ENCODE peak calls at places on chromosomes 13 and 19, in four cellular contexts. One of them, this sample, is unnamed.

GRCh38 chr13:110869231-110869804 is 45.6 kb downstream of the ANKRD10 start:
- DNase-seq in BE2C: no peak
- DNase-seq in glutamatergic neuron: no peak
- DNase-seq in gastrocnemius medialis: peak; percentile 34
- DNase-seq in this sample: no peak

GRCh38 chr19:3678188-3678587 is 22.1 kb downstream of the PIP5K1C start:
- DNase-seq in BE2C: no peak
- DNase-seq in gastrocnemius medialis: no peak
- DNase-seq in glutamatergic neuron: no peak
- DNase-seq in this sample: no peak

GRCh38 chr13:30409911-30410704 is 12.2 kb upstream of the UBE2L5 start:
- DNase-seq in gastrocnemius medialis: peak; percentile 23
- DNase-seq in glutamatergic neuron: no peak
- DNase-seq in BE2C: no peak
- DNase-seq in this sample: no peak

GRCh38 chr13:44972956-44973581 is 16.2 kb downstream of the NUFIP1 start:
- DNase-seq in glutamatergic neuron: no peak
- DNase-seq in gastrocnemius medialis: no peak
- DNase-seq in BE2C: no peak
- DNase-seq in this sample: no peak

GRCh38 chr13:50284540-50284939 is 269.3 kb downstream of the KCNRG start:
- DNase-seq in BE2C: no peak
- DNase-seq in gastrocnemius medialis: no peak
- DNase-seq in glutamatergic neuron: no peak
- DNase-seq in this sample: no peak

GRCh38 chr13:113584870-113585671 is 518 bp downstream of the TFDP1 start:
- DNase-seq in glutamatergic neuron: peak; percentile 33
- DNase-seq in gastrocnemius medialis: no peak
- DNase-seq in BE2C: peak; percentile 44
- DNase-seq in this sample: no peak

GRCh38 chr13:95002968-95003813 is 290.8 kb upstream of the SOX21 start:
- DNase-seq in BE2C: no peak
- DNase-seq in glutamatergic neuron: peak; percentile 30
- DNase-seq in gastrocnemius medialis: no peak
- DNase-seq in this sample: no peak

GRCh38 chr19:36574762-36575161 is 1.7 kb upstream of the ZNF529 start:
- DNase-seq in BE2C: no peak
- DNase-seq in glutamatergic neuron: no peak
- DNase-seq in gastrocnemius medialis: no peak
- DNase-seq in this sample: no peak

GRCh38 chr13:91199866-91200265 is 147.6 kb upstream of the MIR17HG start:
- DNase-seq in gastrocnemius medialis: no peak
- DNase-seq in glutamatergic neuron: no peak
- DNase-seq in BE2C: no peak
- DNase-seq in this sample: no peak

GRCh38 chr19:13132471-13133166 is 14.6 kb downstream of the NACC1 start:
- DNase-seq in gastrocnemius medialis: no peak
- DNase-seq in glutamatergic neuron: no peak
- DNase-seq in BE2C: no peak
- DNase-seq in this sample: no peak

GRCh38 chr19:12867120-12868099 is 13.8 kb downstream of the DNASE2 start:
- DNase-seq in BE2C: no peak
- DNase-seq in gastrocnemius medialis: no peak
- DNase-seq in glutamatergic neuron: peak; percentile 78
- DNase-seq in this sample: no peak

GRCh38 chr13:105778196-105778595 is 757.3 kb downstream of the EFNB2 start:
- DNase-seq in BE2C: no peak
- DNase-seq in gastrocnemius medialis: no peak
- DNase-seq in glutamatergic neuron: no peak
- DNase-seq in this sample: no peak

GRCh38 chr19:861756-862528 is 2.5 kb downstream of the CFD start:
- DNase-seq in BE2C: peak; percentile 80
- DNase-seq in glutamatergic neuron: peak; percentile 61
- DNase-seq in gastrocnemius medialis: no peak
- DNase-seq in this sample: no peak

GRCh38 chr19:862529-863304 is 3.3 kb downstream of the CFD start:
- DNase-seq in BE2C: peak; percentile 70
- DNase-seq in glutamatergic neuron: peak; percentile 78
- DNase-seq in gastrocnemius medialis: no peak
- DNase-seq in this sample: no peak

GRCh38 chr19:861099-861755 is 1.8 kb downstream of the CFD start:
- DNase-seq in glutamatergic neuron: no peak
- DNase-seq in BE2C: no peak
- DNase-seq in gastrocnemius medialis: no peak
- DNase-seq in this sample: no peak

GRCh38 chr19:858868-859843 is at the start of gene CFD:
- DNase-seq in BE2C: no peak
- DNase-seq in glutamatergic neuron: no peak
- DNase-seq in gastrocnemius medialis: peak; percentile 52
- DNase-seq in this sample: no peak

GRCh38 chr19:860481-861098 is 1.1 kb downstream of the CFD start:
- DNase-seq in gastrocnemius medialis: no peak
- DNase-seq in BE2C: peak; percentile 54
- DNase-seq in glutamatergic neuron: peak; percentile 62
- DNase-seq in this sample: no peak
- TF ChIP-seq CTCF in gastrocnemius medialis: no peak
- TF ChIP-seq CTCF in BE2C: no peak
- TF ChIP-seq CTCF in glutamatergic neuron: no peak
- TF ChIP-seq CTCF in this sample: no peak

GRCh38 chr19:18488838-18489626 is 32.8 kb downstream of the ELL start:
- DNase-seq in glutamatergic neuron: peak; percentile 74
- DNase-seq in gastrocnemius medialis: no peak
- DNase-seq in BE2C: peak; percentile 72
- DNase-seq in this sample: no peak
- TF ChIP-seq CTCF in glutamatergic neuron: no peak
- TF ChIP-seq CTCF in gastrocnemius medialis: peak; percentile 28
- TF ChIP-seq CTCF in BE2C: peak; percentile 70
- TF ChIP-seq CTCF in this sample: peak; percentile 33

DNA sequence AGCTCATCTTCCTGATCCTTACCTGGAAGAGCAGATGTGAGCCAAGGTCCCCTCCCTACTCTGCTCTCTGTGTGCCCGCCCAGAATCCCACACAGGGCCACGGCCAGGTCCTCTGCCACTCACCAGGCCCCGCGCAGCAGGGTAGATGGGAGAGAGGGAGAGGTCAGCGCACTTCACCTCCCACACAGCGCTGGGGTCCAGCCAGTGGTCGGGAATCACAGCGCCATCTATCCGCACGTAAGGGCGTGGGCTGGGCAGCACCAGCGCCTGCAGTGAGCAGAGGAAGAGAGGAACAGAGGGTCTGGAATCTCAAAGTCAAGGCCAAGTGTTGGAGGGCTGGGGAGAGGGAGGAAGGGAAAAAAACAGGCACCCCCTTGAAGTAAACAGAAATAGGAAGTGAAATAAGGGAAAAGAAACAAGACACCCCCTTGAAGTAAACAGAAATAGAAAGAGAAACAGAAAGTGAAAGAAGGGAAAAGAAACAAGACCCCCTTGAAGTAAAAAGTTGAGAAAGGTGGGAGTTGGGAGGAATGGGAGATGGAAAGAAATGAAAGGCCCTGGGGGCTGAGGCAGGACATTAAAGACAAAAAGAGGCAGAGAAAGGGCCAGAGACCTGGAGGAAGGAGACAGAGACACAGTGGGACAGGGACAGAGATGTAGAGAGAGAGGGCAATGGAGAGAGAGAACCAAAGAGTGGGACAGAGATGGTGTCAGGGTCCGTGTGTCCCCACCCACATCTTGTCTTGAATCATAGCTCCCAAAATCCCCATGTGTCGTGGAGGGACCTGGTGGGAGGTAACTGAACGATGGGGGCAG is 7.1 kb upstream of the PLA2G4C start:
- DNase-seq in BE2C: no peak
- DNase-seq in gastrocnemius medialis: no peak
- DNase-seq in glutamatergic neuron: no peak
- DNase-seq in this sample: no peak
- TF ChIP-seq CTCF in BE2C: peak; percentile 18
- TF ChIP-seq CTCF in gastrocnemius medialis: no peak
- TF ChIP-seq CTCF in glutamatergic neuron: no peak
- TF ChIP-seq CTCF in this sample: no peak

GRCh38 chr13:65746522-65746921 is 1483.6 kb downstream of the PCDH9 start:
- DNase-seq in gastrocnemius medialis: no peak
- DNase-seq in BE2C: no peak
- DNase-seq in glutamatergic neuron: no peak
- DNase-seq in this sample: no peak

GRCh38 chr13:65744761-65745160 is 1485.4 kb downstream of the PCDH9 start:
- DNase-seq in gastrocnemius medialis: no peak
- DNase-seq in BE2C: no peak
- DNase-seq in glutamatergic neuron: no peak
- DNase-seq in this sample: peak; percentile 38

DNA sequence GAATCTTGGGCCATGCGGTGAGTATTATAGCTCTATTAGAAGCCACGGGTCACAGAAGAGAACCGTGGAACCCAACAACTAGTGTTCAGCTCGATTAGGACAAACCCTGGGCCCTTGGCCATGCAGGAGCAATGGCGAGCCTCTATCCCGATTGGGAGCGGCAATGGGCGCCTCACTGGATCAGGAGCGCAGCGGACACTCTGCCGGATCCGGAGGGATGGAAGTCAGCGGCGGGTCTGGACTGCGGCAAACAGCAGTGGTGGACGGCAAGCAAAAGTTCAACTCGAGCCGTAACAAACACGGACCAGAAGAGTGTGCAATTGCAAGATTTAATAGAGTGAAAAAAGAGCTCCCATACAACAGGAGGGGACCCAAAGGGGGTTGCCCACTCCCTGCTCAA is 1481.9 kb downstream of the PCDH9 start:
- DNase-seq in glutamatergic neuron: no peak
- DNase-seq in gastrocnemius medialis: no peak
- DNase-seq in BE2C: no peak
- DNase-seq in this sample: no peak
- TF ChIP-seq CTCF in glutamatergic neuron: no peak
- TF ChIP-seq CTCF in gastrocnemius medialis: no peak
- TF ChIP-seq CTCF in BE2C: no peak
- TF ChIP-seq CTCF in this sample: no peak

GRCh38 chr19:1259873-1260748 is 9.0 kb upstream of the CIRBP start:
- DNase-seq in BE2C: no peak
- DNase-seq in glutamatergic neuron: no peak
- DNase-seq in gastrocnemius medialis: no peak
- DNase-seq in this sample: no peak

GRCh38 chr19:1260749-1261511 is 8.2 kb upstream of the CIRBP start:
- DNase-seq in BE2C: peak; percentile 98
- DNase-seq in glutamatergic neuron: peak; percentile 97
- DNase-seq in gastrocnemius medialis: peak; percentile 94
- DNase-seq in this sample: peak; percentile 80

GRCh38 chr19:1261863-1262686 is 7.1 kb upstream of the CIRBP start:
- DNase-seq in BE2C: no peak
- DNase-seq in glutamatergic neuron: no peak
- DNase-seq in gastrocnemius medialis: no peak
- DNase-seq in this sample: no peak

GRCh38 chr19:1262687-1263123 is 6.4 kb upstream of the CIRBP start:
- DNase-seq in gastrocnemius medialis: no peak
- DNase-seq in BE2C: no peak
- DNase-seq in glutamatergic neuron: no peak
- DNase-seq in this sample: no peak

DNA sequence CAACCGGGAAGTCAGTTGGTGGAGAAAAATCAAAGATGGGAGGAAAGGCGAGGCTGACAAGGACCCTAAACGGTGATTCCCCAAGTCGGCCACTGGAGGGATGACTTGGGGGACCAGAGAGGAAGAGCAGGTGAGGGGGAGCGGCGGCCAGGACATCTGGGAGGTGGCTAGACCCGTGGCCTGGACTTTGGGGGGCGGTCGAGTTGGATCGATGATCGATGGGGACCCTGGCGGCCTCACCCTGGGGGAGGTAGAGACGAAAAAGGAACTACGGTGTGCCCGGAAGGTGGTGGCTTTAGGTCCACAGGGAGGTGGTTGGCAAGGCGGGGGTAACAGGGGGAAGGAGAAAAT is 7.6 kb upstream of the CIRBP start:
- DNase-seq in glutamatergic neuron: no peak
- DNase-seq in BE2C: no peak
- DNase-seq in gastrocnemius medialis: no peak
- DNase-seq in this sample: no peak
- TF ChIP-seq CTCF in glutamatergic neuron: peak; percentile 33
- TF ChIP-seq CTCF in BE2C: peak; percentile 18
- TF ChIP-seq CTCF in gastrocnemius medialis: no peak
- TF ChIP-seq CTCF in this sample: peak; percentile 24

GRCh38 chr13:102726430-102726829 is 31.6 kb upstream of the METTL21C start:
- DNase-seq in gastrocnemius medialis: no peak
- DNase-seq in glutamatergic neuron: no peak
- DNase-seq in BE2C: no peak
- DNase-seq in this sample: no peak
- TF ChIP-seq CTCF in gastrocnemius medialis: no peak
- TF ChIP-seq CTCF in glutamatergic neuron: no peak
- TF ChIP-seq CTCF in BE2C: peak; percentile 21
- TF ChIP-seq CTCF in this sample: no peak

DNA sequence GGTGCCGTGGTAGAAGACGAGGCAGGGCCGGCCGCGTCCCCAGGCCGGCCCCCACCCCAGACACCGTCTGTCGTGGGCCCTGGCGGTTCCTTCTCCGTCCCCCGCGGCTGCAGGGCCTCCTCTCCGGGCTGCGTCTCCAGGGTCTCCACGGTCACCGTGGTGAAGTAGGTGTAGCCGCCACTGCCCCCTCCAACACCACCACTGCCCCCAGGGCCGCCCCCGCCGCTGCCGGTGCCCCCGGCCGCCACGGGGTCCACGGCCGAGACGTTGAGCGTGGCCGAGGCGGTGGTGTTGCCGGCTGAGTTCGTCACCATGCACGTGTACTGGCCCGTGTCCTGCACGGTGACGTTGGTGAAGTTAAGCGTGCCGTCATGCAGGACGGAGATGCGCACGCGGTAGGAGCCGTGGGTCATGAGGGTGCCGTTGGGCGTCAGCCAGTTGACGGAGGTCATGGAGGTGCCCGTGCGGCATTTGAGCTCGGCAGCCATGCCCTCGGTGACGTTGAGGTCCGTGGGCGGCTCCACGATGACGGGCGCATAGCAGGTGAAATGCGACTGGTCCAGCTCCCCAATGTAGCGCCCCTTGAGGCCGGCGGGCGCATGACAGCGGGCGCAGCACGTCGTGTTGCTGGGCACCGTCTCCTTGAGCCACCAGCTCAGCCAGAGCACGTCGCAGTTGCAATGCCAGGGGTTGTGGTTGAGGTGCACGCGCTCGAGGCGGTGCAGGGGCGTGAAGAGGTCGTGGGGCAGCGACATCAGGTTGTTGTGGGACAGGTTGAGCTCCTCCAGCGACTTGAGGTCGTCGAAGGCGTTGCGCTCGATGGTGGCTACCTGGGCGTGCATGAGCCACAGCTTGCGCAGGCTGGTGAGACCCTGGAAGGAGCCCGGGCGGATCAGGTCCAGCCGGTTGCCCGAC is 4.6 kb upstream of the ASPDH start:
- DNase-seq in gastrocnemius medialis: no peak
- DNase-seq in glutamatergic neuron: no peak
- DNase-seq in BE2C: no peak
- DNase-seq in this sample: no peak
- TF ChIP-seq CTCF in gastrocnemius medialis: no peak
- TF ChIP-seq CTCF in glutamatergic neuron: peak; percentile 34
- TF ChIP-seq CTCF in BE2C: no peak
- TF ChIP-seq CTCF in this sample: no peak